ENCODE peak calls at places on chromosome 14, in eight cellular contexts. One of them, this sample, is unnamed.

GRCh38 chr14:65258391-65258790 is 154.1 kb upstream of the FUT8 start:
- DNase-seq in HuH-7.5: no peak
- DNase-seq in endothelial cell of umbilical vein: peak; percentile 94
- DNase-seq in fibroblast of pulmonary artery: peak; percentile 91
- DNase-seq in Caki2: peak; percentile 43
- DNase-seq in A549: peak; percentile 58
- DNase-seq in MCF 10A: peak; percentile 65
- DNase-seq in EH: peak; percentile 74
- DNase-seq in this sample: peak; percentile 68

GRCh38 chr14:68637106-68638021 is 155.5 kb downstream of the ZFP36L1 start:
- DNase-seq in HuH-7.5: no peak
- DNase-seq in endothelial cell of umbilical vein: no peak
- DNase-seq in fibroblast of pulmonary artery: peak; percentile 90
- DNase-seq in Caki2: no peak
- DNase-seq in A549: no peak
- DNase-seq in MCF 10A: no peak
- DNase-seq in EH: peak; percentile 69
- DNase-seq in this sample: no peak

GRCh38 chr14:88346048-88346639 is 23.1 kb upstream of the KCNK10 start:
- DNase-seq in HuH-7.5: no peak
- DNase-seq in endothelial cell of umbilical vein: no peak
- DNase-seq in fibroblast of pulmonary artery: no peak
- DNase-seq in Caki2: no peak
- DNase-seq in A549: peak; percentile 18
- DNase-seq in MCF 10A: no peak
- DNase-seq in EH: peak; percentile 53
- DNase-seq in this sample: no peak

GRCh38 chr14:67335781-67336180 is 23.8 kb downstream of the ATP6V1D start:
- DNase-seq in HuH-7.5: no peak
- DNase-seq in endothelial cell of umbilical vein: peak; percentile 19
- DNase-seq in fibroblast of pulmonary artery: peak; percentile 47
- DNase-seq in Caki2: no peak
- DNase-seq in A549: peak; percentile 60
- DNase-seq in MCF 10A: peak; percentile 42
- DNase-seq in EH: peak; percentile 14
- DNase-seq in this sample: no peak

GRCh38 chr14:55354500-55354899 is 57.1 kb downstream of the ATG14 start:
- DNase-seq in HuH-7.5: peak; percentile 20
- DNase-seq in endothelial cell of umbilical vein: peak; percentile 43
- DNase-seq in fibroblast of pulmonary artery: peak; percentile 68
- DNase-seq in Caki2: peak; percentile 33
- DNase-seq in A549: peak; percentile 53
- DNase-seq in MCF 10A: peak; percentile 55
- DNase-seq in EH: peak; percentile 56
- DNase-seq in this sample: peak; percentile 18

GRCh38 chr14:104211242-104211641 is 72.9 kb downstream of the KIF26A start:
- DNase-seq in HuH-7.5: no peak
- DNase-seq in endothelial cell of umbilical vein: no peak
- DNase-seq in fibroblast of pulmonary artery: no peak
- DNase-seq in Caki2: no peak
- DNase-seq in A549: no peak
- DNase-seq in MCF 10A: no peak
- DNase-seq in EH: no peak
- DNase-seq in this sample: no peak

GRCh38 chr14:89401241-89401640 is 15.8 kb downstream of the FOXN3 start:
- DNase-seq in HuH-7.5: no peak
- DNase-seq in endothelial cell of umbilical vein: no peak
- DNase-seq in fibroblast of pulmonary artery: no peak
- DNase-seq in Caki2: no peak
- DNase-seq in A549: no peak
- DNase-seq in MCF 10A: peak; percentile 40
- DNase-seq in EH: peak; percentile 18
- DNase-seq in this sample: no peak

GRCh38 chr14:96053600-96054381 is 14.6 kb downstream of the C14orf132 start:
- DNase-seq in HuH-7.5: no peak
- DNase-seq in endothelial cell of umbilical vein: no peak
- DNase-seq in fibroblast of pulmonary artery: peak; percentile 91
- DNase-seq in Caki2: peak; percentile 25
- DNase-seq in A549: peak; percentile 24
- DNase-seq in MCF 10A: peak; percentile 57
- DNase-seq in EH: peak; percentile 98
- DNase-seq in this sample: peak; percentile 7

GRCh38 chr14:35631071-35631805 is 97.3 kb downstream of the INSM2 start:
- DNase-seq in HuH-7.5: no peak
- DNase-seq in endothelial cell of umbilical vein: no peak
- DNase-seq in fibroblast of pulmonary artery: no peak
- DNase-seq in Caki2: no peak
- DNase-seq in A549: no peak
- DNase-seq in MCF 10A: no peak
- DNase-seq in EH: peak; percentile 20
- DNase-seq in this sample: no peak

GRCh38 chr14:90093942-90094595 is 32.3 kb downstream of the KCNK13 start:
- DNase-seq in HuH-7.5: no peak
- DNase-seq in endothelial cell of umbilical vein: no peak
- DNase-seq in fibroblast of pulmonary artery: peak; percentile 55
- DNase-seq in Caki2: peak; percentile 18
- DNase-seq in A549: no peak
- DNase-seq in MCF 10A: peak; percentile 44
- DNase-seq in EH: peak; percentile 67
- DNase-seq in this sample: no peak

GRCh38 chr14:102185360-102185759 is 45.7 kb downstream of the WDR20 start:
- DNase-seq in HuH-7.5: peak; percentile 82
- DNase-seq in endothelial cell of umbilical vein: no peak
- DNase-seq in fibroblast of pulmonary artery: no peak
- DNase-seq in Caki2: peak; percentile 63
- DNase-seq in A549: peak; percentile 88
- DNase-seq in MCF 10A: no peak
- DNase-seq in EH: no peak
- DNase-seq in this sample: no peak

GRCh38 chr14:104152686-104153398 is 14.5 kb downstream of the KIF26A start:
- DNase-seq in HuH-7.5: no peak
- DNase-seq in endothelial cell of umbilical vein: no peak
- DNase-seq in fibroblast of pulmonary artery: no peak
- DNase-seq in Caki2: no peak
- DNase-seq in A549: no peak
- DNase-seq in MCF 10A: no peak
- DNase-seq in EH: no peak
- DNase-seq in this sample: no peak

GRCh38 chr14:64726585-64726890 is 22.3 kb downstream of the PLEKHG3 start:
- DNase-seq in HuH-7.5: no peak
- DNase-seq in endothelial cell of umbilical vein: no peak
- DNase-seq in fibroblast of pulmonary artery: no peak
- DNase-seq in Caki2: peak; percentile 52
- DNase-seq in A549: peak; percentile 52
- DNase-seq in MCF 10A: peak; percentile 87
- DNase-seq in EH: peak; percentile 46
- DNase-seq in this sample: peak; percentile 25

GRCh38 chr14:101721951-101722661 is 39.4 kb upstream of the PPP2R5C start:
- DNase-seq in HuH-7.5: no peak
- DNase-seq in endothelial cell of umbilical vein: peak; percentile 80
- DNase-seq in fibroblast of pulmonary artery: peak; percentile 11
- DNase-seq in Caki2: peak; percentile 84
- DNase-seq in A549: peak; percentile 65
- DNase-seq in MCF 10A: peak; percentile 81
- DNase-seq in EH: peak; percentile 96
- DNase-seq in this sample: no peak

GRCh38 chr14:63677891-63678379 is 36.3 kb upstream of the WDR89 start:
- DNase-seq in HuH-7.5: no peak
- DNase-seq in endothelial cell of umbilical vein: peak; percentile 94
- DNase-seq in fibroblast of pulmonary artery: peak; percentile 64
- DNase-seq in Caki2: peak; percentile 51
- DNase-seq in A549: peak; percentile 60
- DNase-seq in MCF 10A: no peak
- DNase-seq in EH: peak; percentile 95
- DNase-seq in this sample: no peak

GRCh38 chr14:106691601-106692291 is 1165.4 kb downstream of the TMEM121 start:
- DNase-seq in HuH-7.5: no peak
- DNase-seq in endothelial cell of umbilical vein: no peak
- DNase-seq in fibroblast of pulmonary artery: no peak
- DNase-seq in Caki2: no peak
- DNase-seq in A549: peak; percentile 50
- DNase-seq in MCF 10A: no peak
- DNase-seq in EH: no peak
- DNase-seq in this sample: no peak

GRCh38 chr14:32472512-32473472 is 143.7 kb downstream of the AKAP6 start:
- DNase-seq in HuH-7.5: no peak
- DNase-seq in endothelial cell of umbilical vein: peak; percentile 52
- DNase-seq in fibroblast of pulmonary artery: peak; percentile 69
- DNase-seq in Caki2: peak; percentile 60
- DNase-seq in A549: peak; percentile 6
- DNase-seq in MCF 10A: peak; percentile 11
- DNase-seq in EH: peak; percentile 91
- DNase-seq in this sample: no peak

GRCh38 chr14:95863295-95863694 is 13.3 kb upstream of the TUNAR start:
- DNase-seq in HuH-7.5: no peak
- DNase-seq in endothelial cell of umbilical vein: no peak
- DNase-seq in fibroblast of pulmonary artery: no peak
- DNase-seq in Caki2: no peak
- DNase-seq in A549: no peak
- DNase-seq in MCF 10A: no peak
- DNase-seq in EH: no peak
- DNase-seq in this sample: no peak

GRCh38 chr14:88995437-88996198 is 171.2 kb downstream of the TTC8 start:
- DNase-seq in HuH-7.5: no peak
- DNase-seq in endothelial cell of umbilical vein: no peak
- DNase-seq in fibroblast of pulmonary artery: peak; percentile 66
- DNase-seq in Caki2: peak; percentile 85
- DNase-seq in A549: peak; percentile 83
- DNase-seq in MCF 10A: peak; percentile 68
- DNase-seq in EH: peak; percentile 96
- DNase-seq in this sample: peak; percentile 82

GRCh38 chr14:91352101-91352500 is 65.5 kb downstream of the CCDC88C start:
- DNase-seq in HuH-7.5: no peak
- DNase-seq in endothelial cell of umbilical vein: no peak
- DNase-seq in fibroblast of pulmonary artery: peak; percentile 8
- DNase-seq in Caki2: no peak
- DNase-seq in A549: no peak
- DNase-seq in MCF 10A: no peak
- DNase-seq in EH: peak; percentile 7
- DNase-seq in this sample: no peak

GRCh38 chr14:54756656-54757392 is 145.8 kb downstream of the GCH1 start:
- DNase-seq in HuH-7.5: no peak
- DNase-seq in endothelial cell of umbilical vein: no peak
- DNase-seq in fibroblast of pulmonary artery: no peak
- DNase-seq in Caki2: no peak
- DNase-seq in A549: no peak
- DNase-seq in MCF 10A: no peak
- DNase-seq in EH: no peak
- DNase-seq in this sample: no peak

GRCh38 chr14:37587438-37587837 is 7.6 kb downstream of the FOXA1 start:
- DNase-seq in HuH-7.5: no peak
- DNase-seq in endothelial cell of umbilical vein: peak; percentile 55
- DNase-seq in fibroblast of pulmonary artery: no peak
- DNase-seq in Caki2: no peak
- DNase-seq in A549: no peak
- DNase-seq in MCF 10A: no peak
- DNase-seq in EH: no peak
- DNase-seq in this sample: no peak

GRCh38 chr14:104753528-104754212 is 723 bp downstream of the SIVA1 start:
- DNase-seq in HuH-7.5: no peak
- DNase-seq in endothelial cell of umbilical vein: peak; percentile 17
- DNase-seq in fibroblast of pulmonary artery: no peak
- DNase-seq in Caki2: no peak
- DNase-seq in A549: no peak
- DNase-seq in MCF 10A: no peak
- DNase-seq in EH: peak; percentile 25
- DNase-seq in this sample: no peak

GRCh38 chr14:32469388-32470160 is 140.5 kb downstream of the AKAP6 start:
- DNase-seq in HuH-7.5: no peak
- DNase-seq in endothelial cell of umbilical vein: peak; percentile 62
- DNase-seq in fibroblast of pulmonary artery: peak; percentile 78
- DNase-seq in Caki2: peak; percentile 16
- DNase-seq in A549: peak; percentile 55
- DNase-seq in MCF 10A: peak; percentile 50
- DNase-seq in EH: peak; percentile 71
- DNase-seq in this sample: peak; percentile 8

GRCh38 chr14:105086833-105087307 is 21.6 kb upstream of the GPR132 start:
- DNase-seq in HuH-7.5: peak; percentile 86
- DNase-seq in endothelial cell of umbilical vein: peak; percentile 68
- DNase-seq in fibroblast of pulmonary artery: peak; percentile 65
- DNase-seq in Caki2: peak; percentile 74
- DNase-seq in A549: peak; percentile 85
- DNase-seq in MCF 10A: peak; percentile 69
- DNase-seq in EH: peak; percentile 80
- DNase-seq in this sample: peak; percentile 55

GRCh38 chr14:32913725-32914124 is 25.0 kb upstream of the NPAS3 start:
- DNase-seq in HuH-7.5: no peak
- DNase-seq in endothelial cell of umbilical vein: no peak
- DNase-seq in fibroblast of pulmonary artery: peak; percentile 14
- DNase-seq in Caki2: no peak
- DNase-seq in A549: no peak
- DNase-seq in MCF 10A: peak; percentile 11
- DNase-seq in EH: no peak
- DNase-seq in this sample: no peak

GRCh38 chr14:23009483-23009938 is 432 bp downstream of the C14orf93 start:
- DNase-seq in HuH-7.5: no peak
- DNase-seq in endothelial cell of umbilical vein: no peak
- DNase-seq in fibroblast of pulmonary artery: no peak
- DNase-seq in Caki2: no peak
- DNase-seq in A549: no peak
- DNase-seq in MCF 10A: no peak
- DNase-seq in EH: no peak
- DNase-seq in this sample: no peak

GRCh38 chr14:100530270-100531072 is 56.7 kb downstream of the BEGAIN start:
- DNase-seq in HuH-7.5: no peak
- DNase-seq in endothelial cell of umbilical vein: no peak
- DNase-seq in fibroblast of pulmonary artery: no peak
- DNase-seq in Caki2: no peak
- DNase-seq in A549: no peak
- DNase-seq in MCF 10A: no peak
- DNase-seq in EH: no peak
- DNase-seq in this sample: no peak

GRCh38 chr14:63436286-63437098 is 106.7 kb downstream of the PPP2R5E start:
- DNase-seq in HuH-7.5: no peak
- DNase-seq in endothelial cell of umbilical vein: no peak
- DNase-seq in fibroblast of pulmonary artery: no peak
- DNase-seq in Caki2: no peak
- DNase-seq in A549: no peak
- DNase-seq in MCF 10A: no peak
- DNase-seq in EH: no peak
- DNase-seq in this sample: no peak

GRCh38 chr14:67572608-67573007 is 27.5 kb downstream of the PIGH start:
- DNase-seq in HuH-7.5: no peak
- DNase-seq in endothelial cell of umbilical vein: no peak
- DNase-seq in fibroblast of pulmonary artery: no peak
- DNase-seq in Caki2: no peak
- DNase-seq in A549: no peak
- DNase-seq in MCF 10A: no peak
- DNase-seq in EH: no peak
- DNase-seq in this sample: no peak

GRCh38 chr14:75978249-75978731 is 3.5 kb downstream of the TGFB3 start:
- DNase-seq in HuH-7.5: no peak
- DNase-seq in endothelial cell of umbilical vein: no peak
- DNase-seq in fibroblast of pulmonary artery: no peak
- DNase-seq in Caki2: no peak
- DNase-seq in A549: no peak
- DNase-seq in MCF 10A: peak; percentile 33
- DNase-seq in EH: no peak
- DNase-seq in this sample: no peak

GRCh38 chr14:64772394-64772950 is 68.2 kb downstream of the PLEKHG3 start:
- DNase-seq in HuH-7.5: peak; percentile 64
- DNase-seq in endothelial cell of umbilical vein: no peak
- DNase-seq in fibroblast of pulmonary artery: no peak
- DNase-seq in Caki2: no peak
- DNase-seq in A549: no peak
- DNase-seq in MCF 10A: no peak
- DNase-seq in EH: no peak
- DNase-seq in this sample: no peak

GRCh38 chr14:50501642-50502041 is 30.7 kb downstream of the MAP4K5 start:
- DNase-seq in HuH-7.5: no peak
- DNase-seq in endothelial cell of umbilical vein: peak; percentile 60
- DNase-seq in fibroblast of pulmonary artery: peak; percentile 89
- DNase-seq in Caki2: peak; percentile 61
- DNase-seq in A549: peak; percentile 19
- DNase-seq in MCF 10A: peak; percentile 27
- DNase-seq in EH: peak; percentile 87
- DNase-seq in this sample: peak; percentile 78

GRCh38 chr14:74302634-74303569 is at the start of gene ABCD4:
- DNase-seq in HuH-7.5: peak; percentile 69
- DNase-seq in endothelial cell of umbilical vein: peak; percentile 92
- DNase-seq in fibroblast of pulmonary artery: peak; percentile 93
- DNase-seq in Caki2: peak; percentile 86
- DNase-seq in A549: peak; percentile 93
- DNase-seq in MCF 10A: peak; percentile 93
- DNase-seq in EH: peak; percentile 92
- DNase-seq in this sample: peak; percentile 74